ENCODE peak calls at places on chromosomes 16 and 17, in six cellular contexts. I, G, L, E, H and D are unnamed samples.

GRCh38 chr16:68651136-68651535 is 6.0 kb downstream of the CDH3 start:
- DNase-seq in I (no peak), G (no peak), H (no peak), E (no peak), L (no peak), D (no peak)

GRCh38 chr16:87583453-87584131 is 18.7 kb upstream of the JPH3 start:
- DNase-seq in L (no peak), E (no peak), H (peak), I (peak), G (no peak), D (no peak)

GRCh38 chr17:27559506-27559931 is 71.5 kb upstream of the LGALS9 start:
- DNase-seq in I (peak), E (no peak), H (peak), G (no peak), L (no peak), D (no peak)

GRCh38 chr17:8420041-8420934 is 15.4 kb upstream of the NDEL1 start:
- DNase-seq in I (peak), E (no peak), G (no peak), L (no peak), H (peak), D (no peak)

GRCh38 chr17:58312021-58312630 is 16.5 kb downstream of the TSPOAP1 start:
- DNase-seq in I (no peak), E (no peak), H (no peak), L (no peak), G (peak), D (no peak)

GRCh38 chr16:4613636-4614570 is 785 bp downstream of the UBALD1 start:
- DNase-seq in I (peak), L (peak), G (no peak), H (peak), E (no peak), D (peak)

GRCh38 chr16:2019500-2019899 is at the start of gene NPW:
- DNase-seq in H (peak), E (no peak), I (no peak), G (peak), L (no peak), D (no peak)

GRCh38 chr16:66512589-66513404 is 37.1 kb downstream of the TK2 start:
- DNase-seq in L (no peak), H (peak), G (no peak), I (no peak), E (no peak), D (peak)

GRCh38 chr17:71304498-71305158 is 816.2 kb upstream of the SOX9 start:
- DNase-seq in G (peak), H (no peak), L (peak), E (no peak), I (no peak), D (peak)

GRCh38 chr16:83733301-83733700 is 74.5 kb upstream of the HSBP1 start:
- DNase-seq in L (no peak), I (peak), E (no peak), G (no peak), H (no peak), D (no peak)

GRCh38 chr17:61469474-61469873 is 17.3 kb downstream of the TBX4 start:
- DNase-seq in H (no peak), E (no peak), L (no peak), I (no peak), G (no peak), D (no peak)

GRCh38 chr17:82089723-82090548 is 8.1 kb downstream of the FASN start:
- DNase-seq in I (no peak), E (no peak), H (no peak), G (peak), L (no peak), D (no peak)

GRCh38 chr16:52552643-52553042 is 5.7 kb upstream of the TOX3 start:
- DNase-seq in G (no peak), H (no peak), E (peak), I (no peak), L (no peak), D (no peak)

GRCh38 chr17:73506470-73507435 is 137.5 kb downstream of the SDK2 start:
- DNase-seq in G (no peak), L (no peak), I (no peak), H (no peak), E (no peak), D (peak)

GRCh38 chr17:27466748-27467375 is 10.6 kb downstream of the KSR1 start:
- DNase-seq in L (no peak), G (no peak), H (no peak), I (no peak), E (no peak), D (no peak)

GRCh38 chr16:77585379-77585778 is 136.9 kb upstream of the NUDT7 start:
- DNase-seq in H (peak), E (no peak), I (peak), L (no peak), G (no peak), D (no peak)

GRCh38 chr16:3872216-3872895 is 8.2 kb downstream of the CREBBP start:
- DNase-seq in I (no peak), L (no peak), E (no peak), G (no peak), H (no peak), D (no peak)

GRCh38 chr17:61551255-61551742 is 39.7 kb downstream of the NACA2 start:
- DNase-seq in G (no peak), I (peak), L (no peak), E (peak), H (peak), D (peak)

GRCh38 chr17:9332164-9332527 is 243.5 kb downstream of the STX8 start:
- DNase-seq in L (no peak), G (no peak), I (no peak), H (no peak), E (no peak), D (no peak)

GRCh38 chr16:23072084-23072599 is 77.1 kb downstream of the USP31 start:
- DNase-seq in I (peak), H (peak), L (no peak), G (no peak), E (no peak), D (no peak)

GRCh38 chr17:78269893-78270490 is 38.6 kb downstream of the TMEM235 start:
- DNase-seq in H (peak), E (no peak), I (no peak), L (peak), G (peak), D (peak)

GRCh38 chr16:22948603-22949368 is 134.8 kb downstream of the HS3ST2 start:
- DNase-seq in G (peak), H (peak), L (peak), E (peak), I (peak), D (peak)

GRCh38 chr16:1984347-1985225 is 593 bp downstream of the GFER start:
- DNase-seq in L (peak), I (peak), H (no peak), E (no peak), G (no peak), D (no peak)

GRCh38 chr17:36534117-36534880 is at the start of gene MYO19:
- DNase-seq in I (peak), E (peak), G (peak), H (peak), L (peak), D (peak)

GRCh38 chr17:19376799-19377198 is 1.5 kb upstream of the MAPK7 start:
- DNase-seq in L (no peak), H (no peak), G (no peak), I (no peak), E (no peak), D (no peak)

GRCh38 chr17:1516403-1517161 is at the start of gene INPP5K:
- DNase-seq in I (peak), L (peak), E (peak), H (peak), G (peak), D (peak)

GRCh38 chr16:84643677-84644076 is 4.6 kb upstream of the KLHL36 start:
- DNase-seq in I (no peak), H (no peak), G (no peak), L (no peak), E (no peak), D (no peak)

GRCh38 chr16:15518412-15519351 is 84.3 kb downstream of the BMERB1 start:
- DNase-seq in L (no peak), H (peak), E (no peak), I (peak), G (no peak), D (peak)

GRCh38 chr17:35129154-35129972 is 7.9 kb downstream of the FNDC8 start:
- DNase-seq in E (no peak), L (no peak), I (peak), G (no peak), H (no peak), D (no peak)

GRCh38 chr17:58965221-58965620 is 141.5 kb downstream of the TRIM37 start:
- DNase-seq in H (no peak), L (no peak), G (no peak), E (no peak), I (no peak), D (no peak)

GRCh38 chr17:80791758-80792284 is 199.8 kb upstream of the CHMP6 start:
- DNase-seq in I (peak), E (no peak), L (no peak), G (no peak), H (peak), D (no peak)

DNA sequence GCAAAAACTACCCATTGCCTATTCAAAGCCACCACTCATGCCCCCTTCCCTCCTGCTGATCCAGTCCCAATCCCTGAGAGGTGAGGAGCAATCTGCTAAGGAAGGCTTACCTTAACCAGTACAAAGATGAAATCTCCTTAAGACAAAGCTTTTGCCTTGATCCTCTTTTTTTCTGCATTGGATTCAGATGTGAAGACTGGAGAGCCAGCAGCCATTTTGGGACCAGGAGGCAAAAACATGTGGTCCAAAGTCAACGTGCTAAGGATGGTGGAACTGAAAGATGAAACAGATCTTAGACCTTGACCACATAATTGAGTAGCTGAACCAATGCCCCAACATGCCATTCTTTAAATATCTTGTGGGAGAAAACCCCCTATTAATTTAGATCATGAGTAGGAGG is 171.4 kb downstream of the IRX5 start:
- DNase-seq in E (no peak), H (no peak), I (no peak), L (no peak), G (no peak), D (no peak)
- H2BK15ac ChIP-seq in E (no peak), H (no peak), I (no peak), L (no peak), G (no peak), D (no peak)

DNA sequence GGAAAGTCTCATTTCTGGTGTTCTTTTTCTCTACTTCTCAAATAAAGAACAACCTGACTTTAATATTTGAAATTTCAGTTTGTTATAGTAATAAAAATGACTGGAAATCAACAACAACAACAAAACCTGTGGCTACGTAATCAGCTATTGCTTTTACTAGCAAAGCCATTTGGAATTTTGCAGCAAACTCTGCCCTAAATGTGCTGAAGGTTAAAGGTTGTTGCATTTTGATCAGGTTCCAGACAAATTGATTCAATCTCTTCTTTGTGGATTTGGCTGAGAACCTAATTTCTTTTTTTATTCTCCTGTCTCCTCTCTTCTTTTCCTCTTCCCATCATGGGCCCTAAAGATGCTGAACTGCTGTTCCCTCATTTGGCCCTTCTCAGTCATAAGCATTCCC is 795.0 kb upstream of the CDH8 start:
- DNase-seq in H (no peak), L (no peak), G (no peak), E (no peak), I (no peak), D (no peak)
- H2BK15ac ChIP-seq in H (no peak), L (no peak), G (no peak), E (no peak), I (no peak), D (no peak)

DNA sequence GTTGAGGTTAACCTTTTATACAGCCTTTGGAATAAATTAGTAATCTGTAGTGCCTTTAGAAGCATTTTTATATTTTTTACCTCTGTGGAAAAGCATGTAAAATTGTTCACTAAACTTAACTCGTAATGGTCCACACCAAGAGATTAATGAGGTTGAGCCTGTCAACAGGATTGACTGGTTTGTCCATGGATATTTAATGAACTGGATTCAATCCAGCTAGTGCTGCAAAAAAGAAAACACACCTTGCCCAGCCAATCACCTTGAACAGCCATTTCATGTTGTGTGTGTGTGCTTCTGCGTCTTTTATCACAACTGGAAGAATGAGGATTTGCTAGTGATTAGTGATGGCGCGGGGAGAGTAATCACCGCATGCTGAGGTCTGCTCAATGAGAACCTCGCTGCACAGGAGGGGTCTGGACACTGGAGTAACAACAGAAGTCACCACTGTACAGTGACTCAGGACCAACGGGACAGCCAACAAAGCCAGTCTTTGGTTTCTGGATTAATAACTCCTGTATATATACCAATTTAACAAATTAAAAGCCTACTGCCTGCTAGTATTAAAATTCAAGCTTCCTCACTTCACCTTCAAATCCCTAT is 33.7 kb downstream of the LITAFD start:
- DNase-seq in H (no peak), L (no peak), G (no peak), I (no peak), E (no peak), D (no peak)
- H2BK15ac ChIP-seq in H (no peak), L (no peak), G (no peak), I (no peak), E (no peak), D (no peak)

DNA sequence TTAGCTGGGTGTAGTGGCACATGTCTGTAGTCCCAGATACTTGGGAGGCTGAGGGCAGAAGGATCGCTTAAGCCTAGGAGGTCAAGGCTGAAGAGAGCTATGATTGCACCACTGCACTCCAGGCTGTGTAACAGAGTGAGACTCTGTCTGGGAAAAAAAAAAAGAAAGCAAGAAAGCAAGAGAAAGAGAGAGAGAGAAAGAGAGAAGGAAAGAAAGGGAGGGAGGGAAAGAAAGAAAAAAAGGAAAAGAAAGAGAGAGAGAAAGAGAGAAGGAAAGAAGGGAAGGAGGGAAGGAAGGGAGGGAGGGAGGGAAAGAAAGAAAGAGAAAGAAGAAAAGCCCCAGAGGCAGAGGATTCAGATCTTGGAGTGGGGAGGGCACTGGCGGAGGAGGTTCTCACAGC is 6.5 kb downstream of the DHX58 start:
- DNase-seq in G (no peak), I (no peak), L (no peak), H (no peak), E (no peak), D (no peak)
- H2BK15ac ChIP-seq in G (no peak), I (no peak), L (no peak), H (no peak), E (no peak), D (no peak)

GRCh38 chr16:58119509-58119845 is 9.7 kb downstream of the CFAP20 start:
- DNase-seq in L (no peak), H (no peak), G (no peak), I (no peak), E (no peak), D (no peak)

GRCh38 chr16:58121132-58121531 is 8.0 kb downstream of the CFAP20 start:
- DNase-seq in L (no peak), H (no peak), G (no peak), I (no peak), E (no peak), D (no peak)

GRCh38 chr16:58118801-58119508 is 10.2 kb downstream of the CFAP20 start:
- DNase-seq in I (peak), G (no peak), E (no peak), L (no peak), H (no peak), D (no peak)

GRCh38 chr16:58116529-58116928 is 12.7 kb downstream of the CFAP20 start:
- DNase-seq in G (no peak), H (no peak), E (no peak), L (no peak), I (no peak), D (no peak)

GRCh38 chr16:58120216-58120615 is 9.0 kb downstream of the CFAP20 start:
- DNase-seq in I (no peak), H (peak), E (no peak), L (no peak), G (no peak), D (no peak)
- H2BK15ac ChIP-seq in I (no peak), H (no peak), E (no peak), L (no peak), G (no peak), D (no peak)

GRCh38 chr17:75004371-75004770 is 8.1 kb upstream of the MRPL58 start:
- DNase-seq in H (no peak), E (no peak), G (no peak), L (no peak), I (no peak), D (no peak)

GRCh38 chr17:75005291-75005690 is 7.2 kb upstream of the MRPL58 start:
- DNase-seq in I (no peak), H (no peak), E (no peak), G (no peak), L (no peak), D (no peak)

GRCh38 chr17:75001915-75002843 is 10.3 kb upstream of the MRPL58 start:
- DNase-seq in H (no peak), E (no peak), G (no peak), I (no peak), L (no peak), D (no peak)

GRCh38 chr17:75003957-75004355 is 8.5 kb upstream of the MRPL58 start:
- DNase-seq in G (no peak), E (no peak), L (no peak), I (no peak), H (no peak), D (no peak)

GRCh38 chr17:75003070-75003956 is 9.2 kb upstream of the MRPL58 start:
- DNase-seq in H (no peak), L (peak), G (peak), I (no peak), E (no peak), D (no peak)
- H2BK15ac ChIP-seq in H (no peak), L (no peak), G (no peak), I (no peak), E (no peak), D (no peak)

DNA sequence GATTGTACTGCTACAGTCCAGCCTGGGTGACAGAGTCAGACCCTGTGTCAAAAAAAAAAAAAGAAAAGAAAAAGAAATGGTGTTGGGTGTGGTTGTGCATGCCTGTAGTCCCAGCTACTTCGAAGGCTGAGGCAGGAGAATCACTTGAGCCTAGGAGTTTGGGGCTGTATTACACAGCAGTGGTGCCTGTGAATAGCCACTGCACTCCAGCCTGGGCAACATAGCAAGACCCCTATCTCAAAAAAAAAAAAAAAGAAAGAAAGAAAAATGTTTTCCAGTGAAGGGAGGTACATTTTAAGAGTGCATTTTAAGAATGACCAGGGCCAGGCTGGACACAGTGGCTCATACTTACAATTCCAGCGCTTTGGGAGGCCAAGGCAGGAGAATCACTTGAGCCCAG is 6.3 kb downstream of the ARL2BP start:
- DNase-seq in I (no peak), L (no peak), E (no peak), G (no peak), H (no peak), D (no peak)
- H2BK15ac ChIP-seq in I (no peak), L (no peak), E (no peak), G (no peak), H (no peak), D (no peak)

GRCh38 chr17:56633681-56634080 is 40.2 kb downstream of the NOG start:
- DNase-seq in L (no peak), H (no peak), G (no peak), E (no peak), I (no peak), D (no peak)
- H2BK15ac ChIP-seq in L (no peak), H (no peak), G (no peak), E (no peak), I (no peak), D (no peak)